ENCODE peak calls at places on chromosome 20, in nine cellular contexts. T, D, I, V, P, M, K, B and S are unnamed samples. For H3K4me1, the result is how much of the 10 kb centered on the place peaks cover.

GRCh38 chr20:19830351-19830750 is 72.3 kb downstream of the RIN2 start:
- DNase-seq in T (no peak), D (no peak), I (peak), V (no peak), P (no peak), M (no peak), K (no peak), B (no peak), S (no peak)

GRCh38 chr20:2299301-2299700 is 3.5 kb downstream of the TGM3 start:
- DNase-seq in T (no peak), D (peak), I (no peak), V (no peak), P (peak), M (peak), K (peak), B (no peak), S (no peak)

GRCh38 chr20:32354592-32355416 is 3.3 kb upstream of the ASXL1 start:
- DNase-seq in T (no peak), D (no peak), I (peak), V (peak), P (peak), M (no peak), K (no peak), B (no peak), S (peak)

GRCh38 chr20:14553774-14554524 is 216.5 kb upstream of the FLRT3 start:
- DNase-seq in T (no peak), D (peak), I (peak), V (no peak), P (peak), M (no peak), K (no peak), B (no peak), S (no peak)

GRCh38 chr20:62950741-62951140 is 1.8 kb upstream of the SLC17A9 start:
- DNase-seq in T (no peak), D (no peak), I (no peak), V (no peak), P (no peak), M (no peak), K (no peak), B (no peak), S (no peak)

GRCh38 chr20:57205625-57206219 is 60.7 kb downstream of the BMP7 start:
- DNase-seq in T (no peak), D (no peak), I (peak), V (peak), P (peak), M (no peak), K (no peak), B (no peak), S (peak)

GRCh38 chr20:58882704-58883089 is 30.2 kb downstream of the GNAS start:
- DNase-seq in T (no peak), D (no peak), I (no peak), V (no peak), P (no peak), M (no peak), K (no peak), B (no peak), S (no peak)

GRCh38 chr20:33392016-33392415 is 9.3 kb downstream of the CDK5RAP1 start:
- DNase-seq in T (no peak), D (no peak), I (peak), V (no peak), P (no peak), M (no peak), K (no peak), B (no peak), S (peak)

GRCh38 chr20:1322511-1323245 is 6.3 kb downstream of the SDCBP2 start:
- DNase-seq in T (no peak), D (peak), I (peak), V (peak), P (no peak), M (peak), K (no peak), B (no peak), S (peak)

GRCh38 chr20:7742479-7742878 is 197.8 kb downstream of the HAO1 start:
- DNase-seq in T (peak), D (no peak), I (peak), V (peak), P (peak), M (no peak), K (no peak), B (no peak), S (no peak)

GRCh38 chr20:19769516-19769915 is 11.5 kb downstream of the RIN2 start:
- DNase-seq in T (no peak), D (no peak), I (no peak), V (no peak), P (no peak), M (no peak), K (no peak), B (no peak), S (no peak)

GRCh38 chr20:1671891-1672669 is 14.5 kb upstream of the SIRPG start:
- DNase-seq in T (no peak), D (no peak), I (no peak), V (no peak), P (no peak), M (no peak), K (no peak), B (no peak), S (no peak)

GRCh38 chr20:58416832-58417231 is 27.8 kb downstream of the VAPB start:
- DNase-seq in T (no peak), D (no peak), I (no peak), V (no peak), P (no peak), M (no peak), K (no peak), B (no peak), S (no peak)

GRCh38 chr20:63167026-63167917 is 48.7 kb downstream of the YTHDF1 start:
- DNase-seq in T (no peak), D (no peak), I (no peak), V (peak), P (peak), M (no peak), K (no peak), B (no peak), S (no peak)

GRCh38 chr20:19712737-19713260 is 45.3 kb upstream of the RIN2 start:
- DNase-seq in T (no peak), D (no peak), I (peak), V (peak), P (no peak), M (no peak), K (no peak), B (no peak), S (no peak)

GRCh38 chr20:53621482-53622246 is 28.0 kb upstream of the ZNF217 start:
- DNase-seq in T (peak), D (peak), I (peak), V (peak), P (peak), M (peak), K (peak), B (no peak), S (peak)

GRCh38 chr20:23211164-23211563 is 125.0 kb upstream of the CD93 start:
- DNase-seq in T (no peak), D (no peak), I (no peak), V (no peak), P (no peak), M (no peak), K (no peak), B (no peak), S (no peak)

GRCh38 chr20:63843778-63844177 is 12.7 kb upstream of the ZBTB46 start:
- DNase-seq in T (no peak), D (no peak), I (no peak), V (no peak), P (no peak), M (no peak), K (no peak), B (no peak), S (no peak)

GRCh38 chr20:45872626-45873025 is 8.4 kb upstream of the ZSWIM1 start:
- DNase-seq in T (no peak), D (no peak), I (no peak), V (peak), P (no peak), M (no peak), K (no peak), B (no peak), S (no peak)

GRCh38 chr20:36728986-36729385 is 16.9 kb downstream of the NDRG3 start:
- DNase-seq in T (no peak), D (no peak), I (peak), V (peak), P (peak), M (no peak), K (no peak), B (no peak), S (no peak)

GRCh38 chr20:34526466-34526865 is 10.2 kb downstream of the DYNLRB1 start:
- DNase-seq in T (peak), D (no peak), I (peak), V (no peak), P (no peak), M (no peak), K (no peak), B (no peak), S (no peak)
- H3K4me1 ChIP-seq in T (under half), D (under half), I (under half), V (under half), P (half or more), M (half or more), K (under half), B (under half), S (half or more)

GRCh38 chr20:50517817-50518154 is 7.6 kb downstream of the PTPN1 start:
- DNase-seq in T (no peak), D (no peak), I (no peak), V (no peak), P (no peak), M (no peak), K (no peak), B (no peak), S (no peak)

GRCh38 chr20:50520222-50520877 is 10.2 kb downstream of the PTPN1 start:
- DNase-seq in T (no peak), D (no peak), I (no peak), V (no peak), P (no peak), M (peak), K (no peak), B (no peak), S (no peak)

GRCh38 chr20:50521221-50521642 is 11.0 kb downstream of the PTPN1 start:
- DNase-seq in T (no peak), D (no peak), I (no peak), V (no peak), P (no peak), M (no peak), K (no peak), B (no peak), S (peak)

GRCh38 chr20:50518270-50518721 is 8.1 kb downstream of the PTPN1 start:
- DNase-seq in T (no peak), D (no peak), I (peak), V (peak), P (no peak), M (no peak), K (no peak), B (no peak), S (peak)

GRCh38 chr20:50519036-50519780 is 9.0 kb downstream of the PTPN1 start:
- DNase-seq in T (no peak), D (no peak), I (no peak), V (no peak), P (no peak), M (peak), K (no peak), B (no peak), S (no peak)
- H3K27ac ChIP-seq in T (no peak), D (peak), I (peak), V (no peak), P (no peak), M (peak), K (peak), B (no peak), S (peak)

GRCh38 chr20:5030348-5031205 is 29.3 kb upstream of the SLC23A2 start:
- DNase-seq in T (no peak), D (no peak), I (no peak), V (no peak), P (no peak), M (no peak), K (no peak), B (no peak), S (no peak)
- H3K4me1 ChIP-seq in T (under half), D (under half), I (under half), V (under half), P (under half), M (under half), K (under half), B (under half), S (under half)

DNA sequence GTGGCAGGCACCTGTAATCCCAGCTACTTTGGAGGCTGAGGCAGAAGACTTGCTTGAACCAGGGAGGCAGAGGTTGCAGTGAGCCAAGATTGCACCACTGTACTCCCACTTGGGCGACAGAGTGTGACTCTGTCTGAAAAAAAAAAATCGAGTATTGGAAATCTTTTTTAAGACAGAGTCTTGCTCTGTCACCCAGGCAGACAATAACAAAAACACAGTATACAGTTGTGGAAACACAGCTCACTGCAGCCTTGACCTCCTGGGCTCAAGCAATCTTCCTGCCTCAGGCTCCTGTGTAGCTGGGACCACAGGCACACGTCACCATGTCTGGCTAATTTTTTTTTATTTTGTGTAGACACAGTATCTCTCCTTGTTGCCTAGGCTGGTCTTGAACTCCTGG is 15.0 kb downstream of the NANP start:
- DNase-seq in T (no peak), D (no peak), I (no peak), V (no peak), P (no peak), M (no peak), K (no peak), B (no peak), S (no peak)
- H3K27ac ChIP-seq in T (no peak), D (no peak), I (no peak), V (no peak), P (no peak), M (no peak), K (no peak), B (no peak), S (no peak)

DNA sequence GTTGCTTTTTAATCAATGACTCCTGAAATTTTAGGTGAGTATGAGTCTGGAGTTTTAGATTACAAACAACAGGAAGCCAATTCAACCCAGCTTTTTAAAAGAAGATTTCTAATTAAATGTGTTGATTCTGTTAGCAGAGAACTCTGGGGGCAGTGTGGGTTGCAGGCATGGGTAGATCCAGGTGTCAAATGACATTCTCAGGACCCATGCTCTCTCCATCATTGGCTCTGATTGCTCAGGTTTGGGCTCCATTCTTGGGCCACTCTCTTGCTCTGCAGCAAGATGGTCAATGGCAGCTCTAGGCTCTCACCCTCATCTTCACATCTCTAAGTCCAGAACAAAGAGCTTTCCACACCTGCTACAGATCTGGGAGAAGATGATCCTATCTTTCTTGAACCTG is 463.7 kb downstream of the PREX1 start:
- DNase-seq in T (no peak), D (no peak), I (no peak), V (no peak), P (no peak), M (no peak), K (no peak), B (no peak), S (no peak)
- H3K4me1 ChIP-seq in T (under half), D (under half), I (under half), V (under half), P (under half), M (under half), K (under half), B (under half), S (under half)